ENCODE peak calls at places on chromosomes 7 and 10, in nine cellular contexts. One of them, this sample, is unnamed.

GRCh38 chr7:107372298-107372697 is 97.6 kb upstream of the GPR22 start:
- DNase-seq in posterior cingulate gyrus: no peak
- DNase-seq in NCI-H1092 treated with DMSO at 0.1 percent for 48 hours: no peak
- DNase-seq in stimulated activated CD4-positive, alpha-beta T cell treated with anti-CD3 and anti-CD28 coated beads, Interleukin-2, amount 100 ng/mL, for 48 hours: no peak
- DNase-seq in AG10803: peak
- DNase-seq in caudate nucleus: no peak
- DNase-seq in CD8-positive, alpha-beta T cell: no peak
- DNase-seq in T-helper 2 cell: no peak
- DNase-seq in skeletal muscle cell: no peak
- DNase-seq in this sample: no peak

GRCh38 chr10:48614481-48615383 is 9.9 kb upstream of the ARHGAP22 start:
- DNase-seq in posterior cingulate gyrus: no peak
- DNase-seq in NCI-H1092 treated with DMSO at 0.1 percent for 48 hours: no peak
- DNase-seq in stimulated activated CD4-positive, alpha-beta T cell treated with anti-CD3 and anti-CD28 coated beads, Interleukin-2, amount 100 ng/mL, for 48 hours: no peak
- DNase-seq in AG10803: peak
- DNase-seq in caudate nucleus: no peak
- DNase-seq in CD8-positive, alpha-beta T cell: no peak
- DNase-seq in T-helper 2 cell: no peak
- DNase-seq in skeletal muscle cell: no peak
- DNase-seq in this sample: no peak

GRCh38 chr10:124354411-124355382 is 64.0 kb downstream of the OAT start:
- DNase-seq in posterior cingulate gyrus: no peak
- DNase-seq in NCI-H1092 treated with DMSO at 0.1 percent for 48 hours: peak
- DNase-seq in stimulated activated CD4-positive, alpha-beta T cell treated with anti-CD3 and anti-CD28 coated beads, Interleukin-2, amount 100 ng/mL, for 48 hours: peak
- DNase-seq in AG10803: peak
- DNase-seq in caudate nucleus: no peak
- DNase-seq in CD8-positive, alpha-beta T cell: no peak
- DNase-seq in T-helper 2 cell: peak
- DNase-seq in skeletal muscle cell: no peak
- DNase-seq in this sample: no peak

GRCh38 chr7:106289848-106290247 is 5.1 kb upstream of the NAMPT start:
- DNase-seq in posterior cingulate gyrus: no peak
- DNase-seq in NCI-H1092 treated with DMSO at 0.1 percent for 48 hours: no peak
- DNase-seq in stimulated activated CD4-positive, alpha-beta T cell treated with anti-CD3 and anti-CD28 coated beads, Interleukin-2, amount 100 ng/mL, for 48 hours: no peak
- DNase-seq in AG10803: peak
- DNase-seq in caudate nucleus: no peak
- DNase-seq in CD8-positive, alpha-beta T cell: no peak
- DNase-seq in T-helper 2 cell: no peak
- DNase-seq in skeletal muscle cell: no peak
- DNase-seq in this sample: no peak

GRCh38 chr10:15805395-15806058 is 54.8 kb downstream of the MINDY3 start:
- DNase-seq in posterior cingulate gyrus: no peak
- DNase-seq in NCI-H1092 treated with DMSO at 0.1 percent for 48 hours: no peak
- DNase-seq in stimulated activated CD4-positive, alpha-beta T cell treated with anti-CD3 and anti-CD28 coated beads, Interleukin-2, amount 100 ng/mL, for 48 hours: no peak
- DNase-seq in AG10803: no peak
- DNase-seq in caudate nucleus: no peak
- DNase-seq in CD8-positive, alpha-beta T cell: no peak
- DNase-seq in T-helper 2 cell: no peak
- DNase-seq in skeletal muscle cell: no peak
- DNase-seq in this sample: no peak

GRCh38 chr7:1121886-1122831 is 34.2 kb downstream of the GPER1 start:
- DNase-seq in posterior cingulate gyrus: no peak
- DNase-seq in NCI-H1092 treated with DMSO at 0.1 percent for 48 hours: no peak
- DNase-seq in stimulated activated CD4-positive, alpha-beta T cell treated with anti-CD3 and anti-CD28 coated beads, Interleukin-2, amount 100 ng/mL, for 48 hours: no peak
- DNase-seq in AG10803: no peak
- DNase-seq in caudate nucleus: no peak
- DNase-seq in CD8-positive, alpha-beta T cell: no peak
- DNase-seq in T-helper 2 cell: no peak
- DNase-seq in skeletal muscle cell: no peak
- DNase-seq in this sample: no peak

GRCh38 chr7:77409739-77410545 is 6.2 kb downstream of the GSAP start:
- DNase-seq in posterior cingulate gyrus: no peak
- DNase-seq in NCI-H1092 treated with DMSO at 0.1 percent for 48 hours: no peak
- DNase-seq in stimulated activated CD4-positive, alpha-beta T cell treated with anti-CD3 and anti-CD28 coated beads, Interleukin-2, amount 100 ng/mL, for 48 hours: no peak
- DNase-seq in AG10803: peak
- DNase-seq in caudate nucleus: no peak
- DNase-seq in CD8-positive, alpha-beta T cell: no peak
- DNase-seq in T-helper 2 cell: no peak
- DNase-seq in skeletal muscle cell: peak
- DNase-seq in this sample: no peak

GRCh38 chr7:113321201-113321600 is 202.8 kb upstream of the SMIM30 start:
- DNase-seq in posterior cingulate gyrus: no peak
- DNase-seq in NCI-H1092 treated with DMSO at 0.1 percent for 48 hours: no peak
- DNase-seq in stimulated activated CD4-positive, alpha-beta T cell treated with anti-CD3 and anti-CD28 coated beads, Interleukin-2, amount 100 ng/mL, for 48 hours: no peak
- DNase-seq in AG10803: no peak
- DNase-seq in caudate nucleus: no peak
- DNase-seq in CD8-positive, alpha-beta T cell: no peak
- DNase-seq in T-helper 2 cell: no peak
- DNase-seq in skeletal muscle cell: no peak
- DNase-seq in this sample: no peak

GRCh38 chr10:17113889-17114288 is 15.7 kb downstream of the CUBN start:
- DNase-seq in posterior cingulate gyrus: no peak
- DNase-seq in NCI-H1092 treated with DMSO at 0.1 percent for 48 hours: no peak
- DNase-seq in stimulated activated CD4-positive, alpha-beta T cell treated with anti-CD3 and anti-CD28 coated beads, Interleukin-2, amount 100 ng/mL, for 48 hours: no peak
- DNase-seq in AG10803: peak
- DNase-seq in caudate nucleus: no peak
- DNase-seq in CD8-positive, alpha-beta T cell: no peak
- DNase-seq in T-helper 2 cell: no peak
- DNase-seq in skeletal muscle cell: peak
- DNase-seq in this sample: peak

GRCh38 chr7:95045236-95045923 is 138.0 kb downstream of the PPP1R9A start:
- DNase-seq in posterior cingulate gyrus: no peak
- DNase-seq in NCI-H1092 treated with DMSO at 0.1 percent for 48 hours: peak
- DNase-seq in stimulated activated CD4-positive, alpha-beta T cell treated with anti-CD3 and anti-CD28 coated beads, Interleukin-2, amount 100 ng/mL, for 48 hours: no peak
- DNase-seq in AG10803: peak
- DNase-seq in caudate nucleus: peak
- DNase-seq in CD8-positive, alpha-beta T cell: no peak
- DNase-seq in T-helper 2 cell: no peak
- DNase-seq in skeletal muscle cell: no peak
- DNase-seq in this sample: no peak

GRCh38 chr10:48215148-48215982 is 59.1 kb downstream of the FRMPD2 start:
- DNase-seq in posterior cingulate gyrus: no peak
- DNase-seq in NCI-H1092 treated with DMSO at 0.1 percent for 48 hours: peak
- DNase-seq in stimulated activated CD4-positive, alpha-beta T cell treated with anti-CD3 and anti-CD28 coated beads, Interleukin-2, amount 100 ng/mL, for 48 hours: peak
- DNase-seq in AG10803: peak
- DNase-seq in caudate nucleus: no peak
- DNase-seq in CD8-positive, alpha-beta T cell: no peak
- DNase-seq in T-helper 2 cell: peak
- DNase-seq in skeletal muscle cell: no peak
- DNase-seq in this sample: no peak

GRCh38 chr7:2241580-2242540 is at the start of the genes MRM2 and NUDT1:
- DNase-seq in posterior cingulate gyrus: peak
- DNase-seq in NCI-H1092 treated with DMSO at 0.1 percent for 48 hours: peak
- DNase-seq in stimulated activated CD4-positive, alpha-beta T cell treated with anti-CD3 and anti-CD28 coated beads, Interleukin-2, amount 100 ng/mL, for 48 hours: peak
- DNase-seq in AG10803: peak
- DNase-seq in caudate nucleus: no peak
- DNase-seq in CD8-positive, alpha-beta T cell: peak
- DNase-seq in T-helper 2 cell: peak
- DNase-seq in skeletal muscle cell: peak
- DNase-seq in this sample: peak

GRCh38 chr10:112756118-112756512 is 193.9 kb upstream of the TCF7L2 start:
- DNase-seq in posterior cingulate gyrus: no peak
- DNase-seq in NCI-H1092 treated with DMSO at 0.1 percent for 48 hours: no peak
- DNase-seq in stimulated activated CD4-positive, alpha-beta T cell treated with anti-CD3 and anti-CD28 coated beads, Interleukin-2, amount 100 ng/mL, for 48 hours: no peak
- DNase-seq in AG10803: no peak
- DNase-seq in caudate nucleus: no peak
- DNase-seq in CD8-positive, alpha-beta T cell: no peak
- DNase-seq in T-helper 2 cell: no peak
- DNase-seq in skeletal muscle cell: no peak
- DNase-seq in this sample: no peak

GRCh38 chr7:106679153-106679931 is 18.4 kb upstream of the CCDC71L start:
- DNase-seq in posterior cingulate gyrus: no peak
- DNase-seq in NCI-H1092 treated with DMSO at 0.1 percent for 48 hours: no peak
- DNase-seq in stimulated activated CD4-positive, alpha-beta T cell treated with anti-CD3 and anti-CD28 coated beads, Interleukin-2, amount 100 ng/mL, for 48 hours: no peak
- DNase-seq in AG10803: peak
- DNase-seq in caudate nucleus: no peak
- DNase-seq in CD8-positive, alpha-beta T cell: no peak
- DNase-seq in T-helper 2 cell: peak
- DNase-seq in skeletal muscle cell: peak
- DNase-seq in this sample: no peak

GRCh38 chr10:126130291-126130710 is 233.9 kb downstream of the FANK1 start:
- DNase-seq in posterior cingulate gyrus: no peak
- DNase-seq in NCI-H1092 treated with DMSO at 0.1 percent for 48 hours: no peak
- DNase-seq in stimulated activated CD4-positive, alpha-beta T cell treated with anti-CD3 and anti-CD28 coated beads, Interleukin-2, amount 100 ng/mL, for 48 hours: no peak
- DNase-seq in AG10803: peak
- DNase-seq in caudate nucleus: no peak
- DNase-seq in CD8-positive, alpha-beta T cell: no peak
- DNase-seq in T-helper 2 cell: no peak
- DNase-seq in skeletal muscle cell: peak
- DNase-seq in this sample: no peak